ENCODE peak calls at places on chromosomes 4 and X, in eight cellular contexts. P is HepG2, V is Panc1, H is K562, W is vagina, G is stomach, N is SK-N-SH, C is HCT116. K is an unnamed sample.

GRCh38 chr4:138398297-138398696 is 156.1 kb upstream of the SLC7A11 start:
- DNase-seq in P (peak; percentile 49), V (no peak), C (no peak), N (no peak), W (no peak), G (no peak), H (no peak), K (no peak)

GRCh38 chr4:134668237-134668636 is 466.6 kb upstream of the PABPC4L start:
- DNase-seq in H (no peak), W (no peak), P (no peak), V (no peak), N (no peak), C (peak; percentile 1), G (peak; percentile 41), K (no peak)

GRCh38 chrX:44155126-44155525 is 181.9 kb upstream of the NDP start:
- DNase-seq in N (peak; percentile 9), H (no peak), P (no peak), C (no peak), W (no peak), G (no peak), V (no peak), K (no peak)

GRCh38 chrX:119655125-119655524 is 37.8 kb downstream of the SEPTIN6 start:
- DNase-seq in C (no peak), V (no peak), H (peak; percentile 59), N (peak; percentile 36), P (no peak), W (no peak), G (no peak), K (peak; percentile 34)

GRCh38 chr4:13558881-13559280 is 14.6 kb upstream of the NKX3-2 start:
- DNase-seq in P (no peak), V (no peak), W (no peak), N (no peak), H (no peak), G (no peak), C (no peak), K (no peak)

GRCh38 chr4:6221851-6222760 is 21.8 kb upstream of the JAKMIP1 start:
- DNase-seq in N (peak; percentile 97), H (peak; percentile 68), W (no peak), C (peak; percentile 29), P (no peak), G (peak; percentile 50), V (no peak), K (peak; percentile 86)

GRCh38 chrX:153886915-153887314 is 942 bp upstream of the L1CAM start:
- DNase-seq in G (no peak), W (no peak), N (no peak), C (no peak), H (no peak), V (no peak), P (no peak), K (no peak)

GRCh38 chr4:2071252-2071911 is 12.3 kb downstream of the NAT8L start:
- DNase-seq in V (no peak), C (no peak), G (no peak), H (no peak), N (no peak), W (no peak), P (no peak), K (no peak)

GRCh38 chrX:153755136-153755535 is 8.9 kb upstream of the PLXNB3 start:
- DNase-seq in G (no peak), C (no peak), P (no peak), W (no peak), V (no peak), N (no peak), H (no peak), K (no peak)

GRCh38 chrX:28988246-28988645 is 401.0 kb downstream of the IL1RAPL1 start:
- DNase-seq in C (no peak), W (no peak), P (no peak), H (no peak), N (no peak), G (peak; percentile 26), V (no peak), K (no peak)

GRCh38 chr4:182760644-182761043 is 156.5 kb downstream of the DCTD start:
- DNase-seq in H (no peak), P (no peak), V (no peak), C (no peak), G (no peak), N (no peak), W (no peak), K (no peak)

GRCh38 chr4:133154725-133155124 is 5.6 kb downstream of the PCDH10 start:
- DNase-seq in G (no peak), N (peak; percentile 30), H (no peak), W (no peak), P (peak; percentile 4), C (peak; percentile 23), V (peak; percentile 15), K (no peak)

GRCh38 chr4:158410272-158410671 is 111.4 kb upstream of the RXFP1 start:
- DNase-seq in G (no peak), V (no peak), N (no peak), P (no peak), C (peak; percentile 3), W (no peak), H (no peak), K (no peak)

GRCh38 chr4:960140-960735 is 13.1 kb downstream of the DGKQ start:
- DNase-seq in P (no peak), N (peak; percentile 31), V (no peak), W (no peak), C (no peak), G (no peak), H (no peak), K (peak; percentile 64)

GRCh38 chr4:15317246-15317645 is 110.6 kb upstream of the C1QTNF7 start:
- DNase-seq in H (no peak), V (no peak), C (no peak), N (no peak), W (no peak), G (no peak), P (no peak), K (no peak)

GRCh38 chr4:80071643-80072606 is 1.1 kb downstream of the ANTXR2 start:
- DNase-seq in N (no peak), V (no peak), P (peak; percentile 6), H (peak; percentile 36), C (no peak), W (no peak), G (peak; percentile 39), K (peak; percentile 50)

GRCh38 chr4:28232376-28232775 is 1371.7 kb downstream of the STIM2 start:
- DNase-seq in N (no peak), G (no peak), W (no peak), V (no peak), P (no peak), C (no peak), H (no peak), K (no peak)

GRCh38 chrX:124406294-124407013 is 60.1 kb downstream of the SH2D1A start:
- DNase-seq in W (no peak), P (peak; percentile 31), N (peak; percentile 55), H (peak; percentile 47), V (peak; percentile 47), C (peak; percentile 31), G (peak; percentile 51), K (peak; percentile 28)

GRCh38 chr4:154560824-154561231 is 2.0 kb upstream of the FGB start:
- DNase-seq in W (no peak), N (no peak), G (no peak), P (peak; percentile 90), V (no peak), C (no peak), H (no peak), K (no peak)

GRCh38 chr4:171031338-171031737 is 781.9 kb upstream of the GALNTL6 start:
- DNase-seq in P (no peak), H (no peak), V (no peak), N (no peak), C (no peak), G (no peak), W (no peak), K (no peak)

GRCh38 chrX:10549280-10549679 is 71.1 kb downstream of the MID1 start:
- DNase-seq in N (peak; percentile 33), V (no peak), G (no peak), H (no peak), C (no peak), W (no peak), P (no peak), K (no peak)

GRCh38 chrX:85516131-85516530 is 136.7 kb upstream of the POF1B start:
- DNase-seq in V (no peak), W (no peak), C (no peak), N (no peak), G (no peak), H (no peak), P (no peak), K (no peak)

GRCh38 chrX:118207831-118208453 is 91.3 kb upstream of the KLHL13 start:
- DNase-seq in W (no peak), N (no peak), C (no peak), G (no peak), V (no peak), P (no peak), H (no peak), K (no peak)
- TF ChIP-seq POLR2AphosphoS5 in W (no peak), N (no peak), C (no peak), G (no peak), V (no peak), P (no peak), H (no peak), K (no peak)

DNA sequence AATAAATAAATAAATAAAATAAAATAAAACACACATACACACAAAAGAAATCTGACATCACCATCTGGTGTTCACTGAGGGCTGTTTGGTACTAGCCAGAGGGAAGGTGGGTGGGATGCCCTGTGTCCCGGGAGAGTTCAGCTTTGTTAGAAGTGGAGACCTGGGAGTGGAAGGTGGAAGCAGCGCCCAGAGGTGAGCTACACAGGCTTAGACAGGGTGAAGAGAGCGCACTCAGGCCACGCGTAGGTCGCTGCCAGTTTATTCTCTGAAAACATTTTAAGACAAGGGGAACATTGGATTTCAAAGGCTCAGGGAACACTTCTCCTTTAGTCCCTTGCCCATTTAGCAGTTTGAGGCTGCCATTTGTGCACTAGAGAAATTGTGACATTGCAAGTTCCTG is 405.3 kb upstream of the NR3C2 start:
- DNase-seq in H (no peak), W (no peak), P (no peak), N (peak; percentile 2), V (no peak), G (no peak), C (no peak), K (no peak)
- H3K4me1 ChIP-seq in H (no peaks in the 10 kb centered on the region), W (no peaks in the 10 kb centered on the region), P (peaks cover 7% of the 10 kb centered on the region), N (no peaks in the 10 kb centered on the region), V (no peaks in the 10 kb centered on the region), G (peaks cover 6% of the 10 kb centered on the region), C (no peaks in the 10 kb centered on the region), K (no peaks in the 10 kb centered on the region)

DNA sequence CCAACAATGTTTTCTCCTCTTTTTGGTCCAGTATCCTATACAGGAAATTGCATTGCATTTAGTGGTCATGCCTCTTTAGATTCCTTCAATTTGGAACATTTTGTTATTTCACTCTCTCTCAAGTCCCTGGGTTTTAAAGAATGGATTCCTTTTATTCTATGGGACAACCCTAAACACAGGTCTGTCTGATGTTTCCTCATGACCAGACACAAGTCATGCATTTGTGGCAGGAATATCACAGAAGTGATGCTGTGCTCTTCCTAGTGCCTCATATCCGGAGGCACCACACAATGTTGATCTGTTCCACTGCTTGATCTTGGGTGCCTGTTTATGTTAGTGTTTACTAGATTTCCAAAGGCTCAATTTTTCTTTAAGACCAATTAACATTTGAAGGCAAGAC is 69.7 kb upstream of the H2AZ1 start:
- DNase-seq in H (no peak), P (no peak), W (no peak), C (no peak), N (no peak), G (no peak), V (no peak), K (no peak)
- TF ChIP-seq CTCF in H (no peak), P (no peak), W (no peak), C (no peak), N (no peak), G (no peak), V (no peak), K (no peak)

GRCh38 chrX:40651620-40652223 is 4.4 kb upstream of the CXorf38 start:
- DNase-seq in P (peak; percentile 52), H (peak; percentile 23), G (peak; percentile 77), C (peak; percentile 45), N (peak; percentile 48), W (no peak), V (no peak), K (no peak)
- TF ChIP-seq POLR2AphosphoS5 in P (no peak), H (no peak), G (no peak), C (no peak), N (no peak), W (peak; percentile 51), V (no peak), K (no peak)

K was measured in upper lobe of left lung.